ENCODE peak calls at places on chromosomes 16 and 17, in five cellular contexts. F, K, C, O and N are unnamed samples.

GRCh38 chr17:47265983-47266541 is 12.4 kb downstream of the ITGB3 start:
- DNase-seq in K (no peak), C (peak; percentile 78), O (no peak), F (peak; percentile 59), N (no peak)

GRCh38 chr17:48997827-48998556 is 807 bp downstream of the IGF2BP1 start:
- DNase-seq in K (no peak), C (no peak), O (peak; percentile 9), F (no peak), N (peak; percentile 49)

GRCh38 chr17:76747716-76748360 is 9.9 kb downstream of the MFSD11 start:
- DNase-seq in K (no peak), C (no peak), F (no peak), O (peak; percentile 18), N (no peak)

GRCh38 chr17:6454495-6455320 is 10.5 kb downstream of the PIMREG start:
- DNase-seq in C (no peak), O (no peak), F (no peak), K (no peak), N (no peak)

GRCh38 chr17:58364270-58364942 is 12.4 kb upstream of the SUPT4H1 start:
- DNase-seq in C (no peak), O (no peak), F (no peak), K (no peak), N (no peak)

GRCh38 chr16:12976936-12977335 is 75.5 kb downstream of the SHISA9 start:
- DNase-seq in K (no peak), F (no peak), O (no peak), C (no peak), N (no peak)

GRCh38 chr16:19138601-19139000 is 24.8 kb downstream of the ITPRIPL2 start:
- DNase-seq in C (peak; percentile 82), F (peak; percentile 52), O (no peak), K (no peak), N (no peak)

GRCh38 chr16:11170201-11170600 is 85.8 kb downstream of the SOCS1 start:
- DNase-seq in C (no peak), O (no peak), K (no peak), F (no peak), N (no peak)

GRCh38 chr16:18853694-18854093 is 52.3 kb upstream of the ARL6IP1 start:
- DNase-seq in O (no peak), F (no peak), C (no peak), K (no peak), N (no peak)

GRCh38 chr16:25135239-25135878 is 23.8 kb downstream of the LCMT1 start:
- DNase-seq in F (peak; percentile 65), K (no peak), C (peak; percentile 40), O (no peak), N (no peak)
- TF ChIP-seq CTCF in F (peak; percentile 68), K (no peak), C (peak; percentile 19), O (no peak), N (no peak)

DNA sequence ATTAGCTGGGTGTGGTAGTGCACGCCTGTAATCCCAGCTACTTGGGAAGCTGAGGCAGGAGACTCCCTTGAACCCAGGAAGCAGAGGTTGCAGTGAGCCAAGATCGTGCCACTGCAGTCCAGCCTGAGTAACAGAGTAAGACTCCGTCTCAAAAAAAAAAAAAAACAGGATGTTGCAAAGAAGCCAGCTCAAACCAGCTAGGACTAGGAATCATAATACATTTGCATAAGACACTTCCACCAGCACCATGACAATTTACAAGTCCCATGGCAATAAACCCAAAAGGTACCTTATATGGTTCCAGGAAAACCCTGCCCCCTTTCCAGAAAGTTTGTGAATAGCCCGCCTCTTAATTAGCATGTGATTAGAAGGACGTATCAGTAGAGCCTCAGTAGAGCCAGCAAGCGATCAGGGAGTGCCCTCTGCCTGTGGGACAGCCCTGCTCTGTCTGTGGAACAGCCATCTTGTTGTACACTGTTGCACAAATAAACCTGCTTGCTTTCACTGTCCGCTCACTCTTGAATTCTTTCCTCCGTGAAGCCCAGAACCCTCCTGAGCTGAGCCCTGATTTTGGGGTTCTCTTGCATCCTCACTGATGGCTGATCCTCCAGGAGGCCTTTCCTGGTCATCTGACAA is 14.1 kb downstream of the NUPR1 start:
- DNase-seq in K (no peak), C (no peak), O (no peak), F (no peak), N (no peak)
- TF ChIP-seq CTCF in K (no peak), C (no peak), O (no peak), F (no peak), N (no peak)

GRCh38 chr16:3690991-3691720 is 26.2 kb downstream of the TRAP1 start:
- DNase-seq in F (peak; percentile 6), K (no peak), C (no peak), O (no peak), N (no peak)
- TF ChIP-seq CTCF in F (peak; percentile 7), K (no peak), C (no peak), O (no peak), N (no peak)

DNA sequence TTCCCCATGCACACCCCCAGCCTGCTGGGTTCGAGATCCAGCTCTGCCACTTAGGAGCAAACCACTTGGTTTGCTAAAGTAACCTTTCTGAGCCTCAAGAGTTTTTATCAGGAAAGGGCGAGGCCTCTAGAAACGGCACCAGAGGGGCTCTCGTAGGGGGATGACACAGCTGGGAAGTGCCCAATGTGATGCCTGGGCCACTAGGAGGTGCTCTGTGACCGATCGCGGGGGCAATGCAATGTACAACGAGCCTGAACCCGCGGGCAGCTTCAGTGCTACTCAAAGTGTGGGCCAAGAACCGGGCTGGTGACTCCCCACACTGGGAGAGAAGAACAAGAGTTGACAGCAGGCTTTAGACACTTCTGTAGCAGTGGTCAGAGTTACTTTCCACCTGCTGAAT is 9.4 kb downstream of the C16orf89 start:
- DNase-seq in C (no peak), K (peak; percentile 78), F (peak; percentile 18), O (peak; percentile 33), N (peak; percentile 66)
- TF ChIP-seq CTCF in C (peak; percentile 48), K (peak; percentile 50), F (peak; percentile 71), O (peak; percentile 52), N (peak; percentile 70)

GRCh38 chr17:39674179-39674578 is 5.9 kb downstream of the PNMT start:
- DNase-seq in O (no peak), K (no peak), F (no peak), C (no peak), N (no peak)

GRCh38 chr17:39670746-39671145 is 2.5 kb downstream of the PNMT start:
- DNase-seq in K (no peak), C (no peak), F (no peak), O (no peak), N (no peak)

GRCh38 chr17:39673335-39674081 is 5.3 kb downstream of the PNMT start:
- DNase-seq in C (no peak), F (no peak), O (no peak), K (no peak), N (no peak)

GRCh38 chr17:39671651-39672521 is 3.6 kb downstream of the PNMT start:
- DNase-seq in O (peak; percentile 27), C (peak; percentile 46), F (peak; percentile 28), K (no peak), N (peak; percentile 55)

DNA sequence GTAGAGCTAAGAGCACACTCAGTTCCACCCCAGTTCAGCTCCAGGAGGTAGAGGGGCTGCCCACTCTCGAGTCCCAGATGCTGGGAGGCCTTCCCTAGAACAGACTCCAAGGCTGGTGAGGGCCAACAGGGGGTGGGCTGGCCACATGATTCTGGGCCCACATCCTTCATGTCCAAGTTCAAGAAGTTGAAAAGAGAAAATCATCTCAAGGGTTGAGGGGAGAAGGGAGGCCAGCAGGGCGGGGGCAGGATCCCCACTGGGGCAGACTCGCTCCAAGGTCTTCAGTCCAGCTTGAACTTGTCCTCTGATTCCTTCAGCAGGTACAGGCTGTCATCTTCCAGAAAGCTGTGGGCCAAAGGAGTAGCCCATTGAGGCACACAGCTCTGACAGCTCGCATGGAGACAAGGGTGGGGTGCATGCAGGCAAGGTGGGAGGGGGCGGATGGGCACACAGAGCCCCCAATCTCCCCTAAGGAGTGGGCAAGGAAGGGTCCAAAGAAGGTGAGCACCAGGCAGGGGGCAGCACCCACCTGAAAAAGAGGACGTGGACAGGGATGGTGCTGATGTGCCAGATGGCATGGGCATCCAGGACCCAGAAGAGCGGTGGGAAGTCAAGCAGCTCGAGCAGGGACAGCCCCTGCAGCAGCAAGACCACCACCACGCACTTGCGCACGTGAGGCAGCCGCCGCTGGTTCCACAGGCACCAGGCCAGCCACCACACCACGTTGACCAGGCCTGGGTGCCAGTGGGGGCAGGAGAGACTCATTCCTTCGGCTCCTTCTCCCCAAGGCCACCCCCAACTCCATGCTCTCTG is 4.5 kb downstream of the PNMT start:
- DNase-seq in O (no peak), K (no peak), C (no peak), F (no peak), N (no peak)
- TF ChIP-seq CTCF in O (no peak), K (no peak), C (no peak), F (no peak), N (no peak)

GRCh38 chr16:49856741-49857330 is 924 bp upstream of the ZNF423 start:
- DNase-seq in K (peak; percentile 68), O (peak; percentile 69), F (peak; percentile 81), C (peak; percentile 84), N (peak; percentile 81)
- TF ChIP-seq CTCF in K (no peak), O (no peak), F (peak; percentile 51), C (peak; percentile 20), N (peak; percentile 0)

GRCh38 chr16:4693296-4693955 is at the start of gene NUDT16L1:
- DNase-seq in K (peak; percentile 99), F (peak; percentile 89), C (peak; percentile 94), O (peak; percentile 93), N (peak; percentile 100)
- TF ChIP-seq CTCF in K (peak; percentile 29), F (no peak), C (no peak), O (peak; percentile 32), N (no peak)

GRCh38 chr16:27230562-27230991 is 27.3 kb downstream of the KDM8 start:
- DNase-seq in K (no peak), O (no peak), F (no peak), C (no peak), N (no peak)
- TF ChIP-seq CTCF in K (no peak), O (no peak), F (peak; percentile 10), C (no peak), N (no peak)